ENCODE peak calls at places on chromosomes 16 and 17, in five cellular contexts. P, E, A, Y and B are unnamed samples.

GRCh38 chr17:62628845-62629555 is 1.5 kb downstream of the MRC2 start:
- DNase-seq in P (no peak), E (no peak), A (no peak), Y (peak), B (no peak)

GRCh38 chr16:54140057-54140787 is 146.4 kb downstream of the IRX3 start:
- DNase-seq in P (no peak), E (no peak), A (no peak), Y (peak), B (no peak)

GRCh38 chr16:69187387-69187890 is 475 bp downstream of the SNTB2 start:
- DNase-seq in P (peak), E (no peak), A (peak), Y (no peak), B (no peak)

GRCh38 chr16:27215660-27216059 is 12.3 kb downstream of the KDM8 start:
- DNase-seq in P (no peak), E (no peak), A (no peak), Y (no peak), B (no peak)

GRCh38 chr16:86567701-86568571 is 1.3 kb downstream of the FOXC2 start:
- DNase-seq in P (no peak), E (no peak), A (no peak), Y (peak), B (no peak)

GRCh38 chr17:43449470-43450202 is 34.1 kb upstream of the DHX8 start:
- DNase-seq in P (no peak), E (no peak), A (no peak), Y (no peak), B (no peak)

GRCh38 chr17:56867948-56868376 is 34.0 kb downstream of the DGKE start:
- DNase-seq in P (no peak), E (peak), A (no peak), Y (peak), B (peak)

GRCh38 chr16:30893082-30893743 is 664 bp downstream of the BCL7C start:
- DNase-seq in P (no peak), E (no peak), A (no peak), Y (no peak), B (no peak)

GRCh38 chr17:69088643-69089200 is 28.0 kb upstream of the ABCA9 start:
- DNase-seq in P (no peak), E (no peak), A (no peak), Y (no peak), B (no peak)